ENCODE peak calls at places on chromosomes 7 and 10, in five cellular contexts. One of them, this sample, is unnamed. For H3K9me3 and H3K4me1, the result is how much of the 10 kb centered on the place peaks cover.

GRCh38 chr7:101255841-101256240 is 11.0 kb upstream of the FIS1 start:
- DNase-seq in naive thymus-derived CD4-positive, alpha-beta T cell: no peak
- DNase-seq in ovary: no peak
- DNase-seq in trophoblast cell: no peak
- DNase-seq in A549: no peak
- DNase-seq in this sample: no peak

GRCh38 chr7:135645296-135645904 is 16.9 kb upstream of the STMP1 start:
- DNase-seq in naive thymus-derived CD4-positive, alpha-beta T cell: peak
- DNase-seq in ovary: no peak
- DNase-seq in trophoblast cell: peak
- DNase-seq in A549: peak
- DNase-seq in this sample: no peak

GRCh38 chr7:94998951-94999350 is 91.6 kb downstream of the PPP1R9A start:
- DNase-seq in naive thymus-derived CD4-positive, alpha-beta T cell: no peak
- DNase-seq in ovary: no peak
- DNase-seq in trophoblast cell: no peak
- DNase-seq in A549: no peak
- DNase-seq in this sample: no peak

GRCh38 chr10:8049874-8050560 is 4.5 kb upstream of the GATA3 start:
- DNase-seq in naive thymus-derived CD4-positive, alpha-beta T cell: no peak
- DNase-seq in ovary: no peak
- DNase-seq in trophoblast cell: no peak
- DNase-seq in A549: peak
- DNase-seq in this sample: no peak

GRCh38 chr10:4431114-4431862 is 394.7 kb upstream of the AKR1E2 start:
- DNase-seq in naive thymus-derived CD4-positive, alpha-beta T cell: no peak
- DNase-seq in ovary: no peak
- DNase-seq in trophoblast cell: peak
- DNase-seq in A549: peak
- DNase-seq in this sample: no peak

GRCh38 chr10:132972986-132973902 is 30.9 kb upstream of the CFAP46 start:
- DNase-seq in naive thymus-derived CD4-positive, alpha-beta T cell: no peak
- DNase-seq in ovary: peak
- DNase-seq in trophoblast cell: no peak
- DNase-seq in A549: no peak
- DNase-seq in this sample: no peak

GRCh38 chr10:42984035-42984610 is 92.7 kb upstream of the RET start:
- DNase-seq in naive thymus-derived CD4-positive, alpha-beta T cell: no peak
- DNase-seq in ovary: no peak
- DNase-seq in trophoblast cell: no peak
- DNase-seq in A549: no peak
- DNase-seq in this sample: no peak

GRCh38 chr7:2248984-2249694 is 7.1 kb downstream of the NUDT1 start:
- DNase-seq in naive thymus-derived CD4-positive, alpha-beta T cell: no peak
- DNase-seq in ovary: peak
- DNase-seq in trophoblast cell: peak
- DNase-seq in A549: peak
- DNase-seq in this sample: no peak

GRCh38 chr10:5476918-5477525 is 22.3 kb downstream of the CALML5 start:
- DNase-seq in naive thymus-derived CD4-positive, alpha-beta T cell: no peak
- DNase-seq in ovary: no peak
- DNase-seq in trophoblast cell: no peak
- DNase-seq in A549: no peak
- DNase-seq in this sample: no peak

GRCh38 chr10:47253651-47254375 is 46.2 kb upstream of the GDF10 start:
- DNase-seq in naive thymus-derived CD4-positive, alpha-beta T cell: no peak
- DNase-seq in ovary: no peak
- DNase-seq in trophoblast cell: no peak
- DNase-seq in A549: no peak
- DNase-seq in this sample: no peak

GRCh38 chr7:51961804-51962203 is 645.2 kb upstream of the COBL start:
- DNase-seq in naive thymus-derived CD4-positive, alpha-beta T cell: no peak
- DNase-seq in ovary: no peak
- DNase-seq in trophoblast cell: no peak
- DNase-seq in A549: no peak
- DNase-seq in this sample: no peak

GRCh38 chr10:98238391-98238790 is 29.6 kb downstream of the LOXL4 start:
- DNase-seq in naive thymus-derived CD4-positive, alpha-beta T cell: no peak
- DNase-seq in ovary: no peak
- DNase-seq in trophoblast cell: no peak
- DNase-seq in A549: no peak
- DNase-seq in this sample: no peak

GRCh38 chr10:30386801-30387588 is 37.9 kb upstream of the MTPAP start:
- DNase-seq in naive thymus-derived CD4-positive, alpha-beta T cell: no peak
- DNase-seq in ovary: no peak
- DNase-seq in trophoblast cell: peak
- DNase-seq in A549: no peak
- DNase-seq in this sample: no peak

GRCh38 chr10:97708976-97709745 is 4.4 kb upstream of the MARVELD1 start:
- DNase-seq in naive thymus-derived CD4-positive, alpha-beta T cell: peak
- DNase-seq in ovary: peak
- DNase-seq in trophoblast cell: peak
- DNase-seq in A549: peak
- DNase-seq in this sample: no peak

GRCh38 chr7:139714163-139714901 is 63.5 kb downstream of the HIPK2 start:
- DNase-seq in naive thymus-derived CD4-positive, alpha-beta T cell: no peak
- DNase-seq in ovary: no peak
- DNase-seq in trophoblast cell: peak
- DNase-seq in A549: no peak
- DNase-seq in this sample: no peak

GRCh38 chr10:70927221-70927943 is 39.0 kb upstream of the PCBD1 start:
- DNase-seq in naive thymus-derived CD4-positive, alpha-beta T cell: no peak
- DNase-seq in ovary: no peak
- DNase-seq in trophoblast cell: no peak
- DNase-seq in A549: no peak
- DNase-seq in this sample: no peak

GRCh38 chr10:17116193-17116592 is 13.4 kb downstream of the CUBN start:
- DNase-seq in naive thymus-derived CD4-positive, alpha-beta T cell: no peak
- DNase-seq in ovary: no peak
- DNase-seq in trophoblast cell: no peak
- DNase-seq in A549: no peak
- DNase-seq in this sample: no peak

GRCh38 chr7:47690902-47691558 is 109.1 kb upstream of the TNS3 start:
- DNase-seq in naive thymus-derived CD4-positive, alpha-beta T cell: no peak
- DNase-seq in ovary: no peak
- DNase-seq in trophoblast cell: no peak
- DNase-seq in A549: no peak
- DNase-seq in this sample: no peak

GRCh38 chr7:29955799-29956476 is 33.7 kb downstream of the SCRN1 start:
- DNase-seq in naive thymus-derived CD4-positive, alpha-beta T cell: peak
- DNase-seq in ovary: no peak
- DNase-seq in trophoblast cell: no peak
- DNase-seq in A549: no peak
- DNase-seq in this sample: peak

GRCh38 chr10:44662002-44662401 is 249.1 kb upstream of the TMEM72 start:
- DNase-seq in naive thymus-derived CD4-positive, alpha-beta T cell: no peak
- DNase-seq in ovary: no peak
- DNase-seq in trophoblast cell: no peak
- DNase-seq in A549: no peak
- DNase-seq in this sample: no peak

GRCh38 chr7:111232249-111233084 is 141.5 kb downstream of the LRRN3 start:
- DNase-seq in naive thymus-derived CD4-positive, alpha-beta T cell: no peak
- DNase-seq in ovary: no peak
- DNase-seq in trophoblast cell: no peak
- DNase-seq in A549: peak
- DNase-seq in this sample: peak

GRCh38 chr7:19520392-19520791 is 188.4 kb downstream of the POLR1F start:
- DNase-seq in naive thymus-derived CD4-positive, alpha-beta T cell: no peak
- DNase-seq in ovary: no peak
- DNase-seq in trophoblast cell: no peak
- DNase-seq in A549: no peak
- DNase-seq in this sample: no peak
- H3K9me3 ChIP-seq in naive thymus-derived CD4-positive, alpha-beta T cell: under half
- H3K9me3 ChIP-seq in ovary: under half
- H3K9me3 ChIP-seq in trophoblast cell: under half
- H3K9me3 ChIP-seq in A549: under half
- H3K9me3 ChIP-seq in this sample: under half

DNA sequence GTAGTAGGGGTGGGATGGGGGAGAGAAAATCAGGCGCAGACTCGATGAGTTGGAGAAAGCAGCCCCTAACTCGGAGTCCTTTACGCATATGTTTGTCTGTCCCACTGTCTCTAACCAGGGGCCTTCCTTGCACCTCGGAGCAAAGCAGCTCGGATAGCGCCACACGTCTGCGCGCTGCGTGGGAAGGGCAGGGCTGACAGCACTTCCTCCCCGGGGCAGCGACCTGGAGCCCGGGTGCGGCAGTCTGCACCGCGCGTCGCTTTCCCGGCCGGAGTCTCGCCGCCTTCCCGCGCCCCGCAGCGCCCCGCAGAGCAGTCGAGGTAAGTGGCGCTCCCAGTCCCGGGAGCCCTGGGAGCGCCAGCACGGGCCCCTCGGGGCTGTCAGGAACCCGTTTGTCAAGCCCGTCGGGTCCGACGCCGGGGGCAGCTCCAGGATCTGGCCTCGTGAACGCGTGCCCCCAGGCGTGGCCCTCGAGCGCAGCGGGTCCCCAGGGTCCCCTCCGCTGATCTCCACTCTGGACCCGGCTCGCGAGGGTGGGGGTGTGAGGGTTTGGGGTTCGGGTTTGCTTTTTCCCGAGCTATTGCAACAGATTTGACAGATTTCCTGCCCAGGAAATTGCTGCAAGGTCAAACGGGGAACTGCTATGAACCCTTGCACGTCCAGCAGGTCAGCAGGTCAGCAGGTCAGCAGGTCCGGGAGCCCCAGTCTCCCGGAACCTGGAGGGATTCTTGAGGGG is 561 bp downstream of the APBB1IP start:
- DNase-seq in naive thymus-derived CD4-positive, alpha-beta T cell: peak
- DNase-seq in ovary: no peak
- DNase-seq in trophoblast cell: peak
- DNase-seq in A549: no peak
- DNase-seq in this sample: peak
- H3K27ac ChIP-seq in naive thymus-derived CD4-positive, alpha-beta T cell: peak
- H3K27ac ChIP-seq in ovary: no peak
- H3K27ac ChIP-seq in trophoblast cell: no peak
- H3K27ac ChIP-seq in A549: peak
- H3K27ac ChIP-seq in this sample: peak

GRCh38 chr7:66776800-66777468 is 36.4 kb downstream of the RABGEF1 start:
- DNase-seq in naive thymus-derived CD4-positive, alpha-beta T cell: no peak
- DNase-seq in ovary: no peak
- DNase-seq in trophoblast cell: no peak
- DNase-seq in A549: no peak
- DNase-seq in this sample: no peak

GRCh38 chr7:66766041-66766440 is 25.5 kb downstream of the RABGEF1 start:
- DNase-seq in naive thymus-derived CD4-positive, alpha-beta T cell: no peak
- DNase-seq in ovary: no peak
- DNase-seq in trophoblast cell: no peak
- DNase-seq in A549: no peak
- DNase-seq in this sample: no peak

GRCh38 chr7:66768865-66769832 is 28.6 kb downstream of the RABGEF1 start:
- DNase-seq in naive thymus-derived CD4-positive, alpha-beta T cell: no peak
- DNase-seq in ovary: no peak
- DNase-seq in trophoblast cell: no peak
- DNase-seq in A549: no peak
- DNase-seq in this sample: no peak

GRCh38 chr7:66769833-66770512 is 29.4 kb downstream of the RABGEF1 start:
- DNase-seq in naive thymus-derived CD4-positive, alpha-beta T cell: no peak
- DNase-seq in ovary: no peak
- DNase-seq in trophoblast cell: no peak
- DNase-seq in A549: no peak
- DNase-seq in this sample: no peak

GRCh38 chr7:66771795-66772194 is 31.3 kb downstream of the RABGEF1 start:
- DNase-seq in naive thymus-derived CD4-positive, alpha-beta T cell: no peak
- DNase-seq in ovary: no peak
- DNase-seq in trophoblast cell: no peak
- DNase-seq in A549: no peak
- DNase-seq in this sample: no peak
- H3K4me1 ChIP-seq in naive thymus-derived CD4-positive, alpha-beta T cell: under half
- H3K4me1 ChIP-seq in ovary: under half
- H3K4me1 ChIP-seq in trophoblast cell: under half
- H3K4me1 ChIP-seq in A549: under half
- H3K4me1 ChIP-seq in this sample: under half

GRCh38 chr7:151211155-151211772 is 976 bp upstream of the H2BK1 start:
- DNase-seq in naive thymus-derived CD4-positive, alpha-beta T cell: no peak
- DNase-seq in ovary: no peak
- DNase-seq in trophoblast cell: no peak
- DNase-seq in A549: no peak
- DNase-seq in this sample: no peak
- H3K9me3 ChIP-seq in naive thymus-derived CD4-positive, alpha-beta T cell: under half
- H3K9me3 ChIP-seq in ovary: under half
- H3K9me3 ChIP-seq in trophoblast cell: under half
- H3K9me3 ChIP-seq in A549: under half
- H3K9me3 ChIP-seq in this sample: under half

GRCh38 chr10:71982269-71983178 is 18.3 kb downstream of the CHST3 start:
- DNase-seq in naive thymus-derived CD4-positive, alpha-beta T cell: no peak
- DNase-seq in ovary: peak
- DNase-seq in trophoblast cell: no peak
- DNase-seq in A549: no peak
- DNase-seq in this sample: no peak

GRCh38 chr10:71985542-71986250 is 21.5 kb downstream of the CHST3 start:
- DNase-seq in naive thymus-derived CD4-positive, alpha-beta T cell: no peak
- DNase-seq in ovary: peak
- DNase-seq in trophoblast cell: no peak
- DNase-seq in A549: no peak
- DNase-seq in this sample: peak

GRCh38 chr10:71984126-71984797 is 20.1 kb downstream of the CHST3 start:
- DNase-seq in naive thymus-derived CD4-positive, alpha-beta T cell: no peak
- DNase-seq in ovary: peak
- DNase-seq in trophoblast cell: no peak
- DNase-seq in A549: no peak
- DNase-seq in this sample: no peak

GRCh38 chr10:71981868-71982230 is 17.7 kb downstream of the CHST3 start:
- DNase-seq in naive thymus-derived CD4-positive, alpha-beta T cell: no peak
- DNase-seq in ovary: no peak
- DNase-seq in trophoblast cell: no peak
- DNase-seq in A549: no peak
- DNase-seq in this sample: no peak

GRCh38 chr10:71984798-71985388 is 20.7 kb downstream of the CHST3 start:
- DNase-seq in naive thymus-derived CD4-positive, alpha-beta T cell: no peak
- DNase-seq in ovary: peak
- DNase-seq in trophoblast cell: no peak
- DNase-seq in A549: no peak
- DNase-seq in this sample: no peak
- H3K27ac ChIP-seq in naive thymus-derived CD4-positive, alpha-beta T cell: no peak
- H3K27ac ChIP-seq in ovary: no peak
- H3K27ac ChIP-seq in trophoblast cell: peak
- H3K27ac ChIP-seq in A549: no peak
- H3K27ac ChIP-seq in this sample: no peak

GRCh38 chr10:77892761-77893160 is 33.8 kb downstream of the DLG5 start:
- DNase-seq in naive thymus-derived CD4-positive, alpha-beta T cell: no peak
- DNase-seq in ovary: no peak
- DNase-seq in trophoblast cell: no peak
- DNase-seq in A549: no peak
- DNase-seq in this sample: no peak

GRCh38 chr10:77890097-77890496 is 36.5 kb downstream of the DLG5 start:
- DNase-seq in naive thymus-derived CD4-positive, alpha-beta T cell: no peak
- DNase-seq in ovary: no peak
- DNase-seq in trophoblast cell: peak
- DNase-seq in A549: peak
- DNase-seq in this sample: no peak

GRCh38 chr10:77894058-77894457 is 32.5 kb downstream of the DLG5 start:
- DNase-seq in naive thymus-derived CD4-positive, alpha-beta T cell: no peak
- DNase-seq in ovary: no peak
- DNase-seq in trophoblast cell: no peak
- DNase-seq in A549: no peak
- DNase-seq in this sample: no peak

GRCh38 chr10:77893386-77893785 is 33.2 kb downstream of the DLG5 start:
- DNase-seq in naive thymus-derived CD4-positive, alpha-beta T cell: no peak
- DNase-seq in ovary: no peak
- DNase-seq in trophoblast cell: no peak
- DNase-seq in A549: no peak
- DNase-seq in this sample: no peak

GRCh38 chr10:77892021-77892739 is 34.4 kb downstream of the DLG5 start:
- DNase-seq in naive thymus-derived CD4-positive, alpha-beta T cell: no peak
- DNase-seq in ovary: no peak
- DNase-seq in trophoblast cell: no peak
- DNase-seq in A549: no peak
- DNase-seq in this sample: no peak
- H3K4me1 ChIP-seq in naive thymus-derived CD4-positive, alpha-beta T cell: under half
- H3K4me1 ChIP-seq in ovary: under half
- H3K4me1 ChIP-seq in trophoblast cell: half or more
- H3K4me1 ChIP-seq in A549: under half
- H3K4me1 ChIP-seq in this sample: under half

This sample was measured in CD4-positive, CD25-positive, alpha-beta regulatory T cell.